ENCODE peak calls at places on chromosome 3, in six cellular contexts. One of them, this sample, is unnamed. For H3K4me1, the result is how much of the 10 kb centered on the place peaks cover.

GRCh38 chr3:194194051-194194756 is 58.3 kb downstream of the HES1 start:
- DNase-seq in neuronal stem cell: no peak
- DNase-seq in neural progenitor cell: no peak
- DNase-seq in HCT116: no peak
- DNase-seq in IMR-90: no peak
- DNase-seq in SK-N-SH: no peak
- DNase-seq in this sample: no peak

GRCh38 chr3:168095611-168096209 is at the start of gene GOLIM4:
- DNase-seq in HCT116: peak
- DNase-seq in neuronal stem cell: peak
- DNase-seq in SK-N-SH: peak
- DNase-seq in IMR-90: peak
- DNase-seq in neural progenitor cell: peak
- DNase-seq in this sample: peak

GRCh38 chr3:115245437-115245836 is 98.3 kb upstream of the ZBTB20 start:
- DNase-seq in IMR-90: peak
- DNase-seq in neuronal stem cell: no peak
- DNase-seq in SK-N-SH: no peak
- DNase-seq in HCT116: peak
- DNase-seq in neural progenitor cell: no peak
- DNase-seq in this sample: peak

GRCh38 chr3:23490459-23490858 is 287.3 kb downstream of the UBE2E2 start:
- DNase-seq in HCT116: no peak
- DNase-seq in neuronal stem cell: no peak
- DNase-seq in SK-N-SH: no peak
- DNase-seq in IMR-90: peak
- DNase-seq in neural progenitor cell: no peak
- DNase-seq in this sample: peak

GRCh38 chr3:44624696-44625528 is at the start of gene ZNF197:
- DNase-seq in neural progenitor cell: peak
- DNase-seq in SK-N-SH: peak
- DNase-seq in neuronal stem cell: peak
- DNase-seq in IMR-90: peak
- DNase-seq in HCT116: peak
- DNase-seq in this sample: peak

GRCh38 chr3:147267431-147267830 is 138.9 kb downstream of the ZIC4 start:
- DNase-seq in IMR-90: peak
- DNase-seq in HCT116: no peak
- DNase-seq in SK-N-SH: no peak
- DNase-seq in neural progenitor cell: no peak
- DNase-seq in neuronal stem cell: no peak
- DNase-seq in this sample: peak

GRCh38 chr3:129985113-129985512 is 10.6 kb downstream of the TRH start:
- DNase-seq in SK-N-SH: peak
- DNase-seq in neuronal stem cell: no peak
- DNase-seq in HCT116: no peak
- DNase-seq in IMR-90: no peak
- DNase-seq in neural progenitor cell: no peak
- DNase-seq in this sample: no peak

GRCh38 chr3:36696799-36697198 is 67.6 kb downstream of the DCLK3 start:
- DNase-seq in neuronal stem cell: no peak
- DNase-seq in SK-N-SH: peak
- DNase-seq in HCT116: no peak
- DNase-seq in IMR-90: no peak
- DNase-seq in neural progenitor cell: no peak
- DNase-seq in this sample: no peak

GRCh38 chr3:119352863-119353527 is 58.8 kb downstream of the ARHGAP31 start:
- DNase-seq in HCT116: peak
- DNase-seq in SK-N-SH: no peak
- DNase-seq in IMR-90: peak
- DNase-seq in neural progenitor cell: no peak
- DNase-seq in neuronal stem cell: no peak
- DNase-seq in this sample: peak

GRCh38 chr3:99714575-99714974 is 76.2 kb downstream of the COL8A1 start:
- DNase-seq in neural progenitor cell: no peak
- DNase-seq in HCT116: no peak
- DNase-seq in neuronal stem cell: no peak
- DNase-seq in SK-N-SH: no peak
- DNase-seq in IMR-90: no peak
- DNase-seq in this sample: no peak

DNA sequence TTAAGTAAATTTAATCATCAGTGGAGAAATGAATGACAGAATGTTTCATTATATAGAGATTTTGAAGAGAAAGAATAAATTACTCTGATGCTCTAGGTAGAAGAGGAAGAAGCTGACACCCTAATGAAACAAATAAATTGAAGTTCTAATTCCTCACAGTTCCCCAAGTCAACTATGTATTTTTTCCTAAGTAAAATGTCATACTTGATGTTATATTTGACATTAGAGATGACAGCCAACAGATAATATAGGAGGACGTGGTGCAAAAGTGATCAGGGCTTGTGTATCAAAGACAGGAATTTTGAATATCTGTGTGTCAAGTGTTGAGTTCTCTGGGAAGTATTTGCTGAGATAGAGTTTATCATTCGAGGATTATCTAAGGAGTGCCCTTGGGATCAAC is 81.2 kb upstream of the CADPS start:
- DNase-seq in IMR-90: no peak
- DNase-seq in neural progenitor cell: no peak
- DNase-seq in SK-N-SH: no peak
- DNase-seq in neuronal stem cell: no peak
- DNase-seq in HCT116: no peak
- DNase-seq in this sample: no peak
- H3K9ac ChIP-seq in IMR-90: no peak
- H3K9ac ChIP-seq in neural progenitor cell: no peak
- H3K9ac ChIP-seq in SK-N-SH: no peak
- H3K9ac ChIP-seq in neuronal stem cell: no peak
- H3K9ac ChIP-seq in HCT116: no peak
- H3K9ac ChIP-seq in this sample: no peak

GRCh38 chr3:158106773-158107461 is 697 bp upstream of the SHOX2 start:
- DNase-seq in IMR-90: no peak
- DNase-seq in HCT116: no peak
- DNase-seq in SK-N-SH: peak
- DNase-seq in neuronal stem cell: no peak
- DNase-seq in neural progenitor cell: peak
- DNase-seq in this sample: peak
- H3K4me1 ChIP-seq in IMR-90: under half
- H3K4me1 ChIP-seq in HCT116: under half
- H3K4me1 ChIP-seq in SK-N-SH: under half
- H3K4me1 ChIP-seq in neuronal stem cell: under half
- H3K4me1 ChIP-seq in neural progenitor cell: under half
- H3K4me1 ChIP-seq in this sample: under half

DNA sequence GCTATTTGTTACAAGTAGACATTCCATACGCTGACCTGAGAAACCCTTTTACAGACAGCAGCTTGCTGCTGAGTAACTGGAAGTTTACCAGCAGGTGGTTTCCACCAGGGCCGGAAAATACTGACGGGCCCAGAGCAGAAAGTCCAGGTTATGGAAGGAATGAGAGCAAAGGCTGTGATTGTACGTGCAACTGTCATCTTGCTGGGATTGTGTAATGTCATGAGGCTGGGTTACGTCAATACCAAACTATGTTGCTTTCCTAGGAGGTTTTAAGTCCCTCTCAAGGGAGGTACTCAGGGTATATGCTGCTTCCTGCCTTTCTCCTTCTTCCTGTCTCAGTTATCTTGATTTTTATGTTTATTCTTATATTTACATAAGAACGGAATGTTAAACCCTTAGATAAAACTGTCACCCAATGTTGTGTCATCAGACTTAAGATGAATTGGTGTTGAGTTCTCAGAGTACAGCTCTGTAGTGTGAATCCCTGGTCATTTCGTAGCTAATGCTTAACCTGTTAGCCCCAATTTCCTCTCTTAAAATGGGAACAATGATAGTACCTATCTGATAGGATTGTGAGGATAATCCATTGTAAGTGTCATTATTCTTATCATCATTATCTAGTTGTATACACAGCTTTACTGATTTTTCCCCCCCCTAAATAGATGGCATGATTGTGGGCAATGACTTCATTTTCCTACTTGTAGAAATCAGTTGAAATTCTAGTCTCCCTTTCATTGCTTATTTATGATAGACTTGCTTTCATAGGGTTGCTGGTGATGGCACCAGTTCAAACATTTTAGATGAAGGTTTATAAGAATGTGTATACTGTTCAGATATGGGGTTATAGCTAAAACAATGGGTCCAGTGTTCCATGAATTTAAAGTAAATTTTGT is 101.4 kb downstream of the FNDC3B start:
- DNase-seq in SK-N-SH: no peak
- DNase-seq in neuronal stem cell: no peak
- DNase-seq in IMR-90: peak
- DNase-seq in HCT116: no peak
- DNase-seq in neural progenitor cell: no peak
- DNase-seq in this sample: peak
- H3K9ac ChIP-seq in SK-N-SH: peak
- H3K9ac ChIP-seq in neuronal stem cell: no peak
- H3K9ac ChIP-seq in IMR-90: no peak
- H3K9ac ChIP-seq in HCT116: no peak
- H3K9ac ChIP-seq in neural progenitor cell: no peak
- H3K9ac ChIP-seq in this sample: peak

GRCh38 chr3:60636846-60637245 is 614.4 kb downstream of the FHIT start:
- DNase-seq in HCT116: no peak
- DNase-seq in SK-N-SH: no peak
- DNase-seq in neuronal stem cell: peak
- DNase-seq in IMR-90: peak
- DNase-seq in neural progenitor cell: peak
- DNase-seq in this sample: no peak
- H3K4me1 ChIP-seq in HCT116: under half
- H3K4me1 ChIP-seq in SK-N-SH: under half
- H3K4me1 ChIP-seq in neuronal stem cell: under half
- H3K4me1 ChIP-seq in IMR-90: under half
- H3K4me1 ChIP-seq in neural progenitor cell: under half
- H3K4me1 ChIP-seq in this sample: under half

DNA sequence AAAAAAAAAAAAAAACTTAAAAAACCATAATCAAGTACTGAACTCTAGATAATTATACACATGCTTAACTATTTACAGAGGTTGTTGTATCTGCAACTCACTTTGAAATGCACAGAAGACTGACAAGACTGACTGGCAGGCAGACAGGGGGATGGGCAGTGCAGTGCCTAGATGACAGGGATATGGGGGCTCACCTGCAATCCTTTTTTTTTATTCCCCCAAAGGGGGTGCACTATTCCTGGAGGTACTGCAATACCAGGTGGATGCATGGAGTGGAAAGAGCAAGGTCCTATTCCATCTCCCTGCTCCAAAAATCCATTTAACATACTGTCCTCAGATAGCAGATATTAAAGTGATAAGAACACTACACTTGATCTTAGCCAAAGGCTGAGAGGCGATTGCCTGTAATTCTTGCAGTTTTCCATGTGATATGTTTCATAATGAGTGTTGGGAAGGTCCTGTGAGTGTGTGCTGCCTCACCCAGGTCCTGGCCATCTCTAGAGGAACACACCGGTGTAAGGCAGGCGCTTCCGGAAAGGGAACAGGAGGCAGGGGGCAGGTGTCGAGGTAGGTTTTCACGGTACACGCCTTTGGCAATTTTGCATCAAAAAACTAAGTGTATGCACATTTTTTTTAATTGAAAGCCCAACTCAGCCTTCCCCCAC is 22.7 kb downstream of the SEC61A1 start:
- DNase-seq in neuronal stem cell: no peak
- DNase-seq in HCT116: no peak
- DNase-seq in IMR-90: no peak
- DNase-seq in neural progenitor cell: no peak
- DNase-seq in SK-N-SH: no peak
- DNase-seq in this sample: no peak
- H3K9ac ChIP-seq in neuronal stem cell: no peak
- H3K9ac ChIP-seq in HCT116: peak
- H3K9ac ChIP-seq in IMR-90: no peak
- H3K9ac ChIP-seq in neural progenitor cell: no peak
- H3K9ac ChIP-seq in SK-N-SH: no peak
- H3K9ac ChIP-seq in this sample: peak

GRCh38 chr3:15291589-15292541 is 40.5 kb downstream of the SH3BP5 start:
- DNase-seq in neuronal stem cell: no peak
- DNase-seq in neural progenitor cell: no peak
- DNase-seq in IMR-90: no peak
- DNase-seq in SK-N-SH: no peak
- DNase-seq in HCT116: no peak
- DNase-seq in this sample: no peak

GRCh38 chr3:15289661-15290060 is 42.7 kb downstream of the SH3BP5 start:
- DNase-seq in IMR-90: no peak
- DNase-seq in neuronal stem cell: no peak
- DNase-seq in neural progenitor cell: no peak
- DNase-seq in SK-N-SH: no peak
- DNase-seq in HCT116: no peak
- DNase-seq in this sample: no peak

GRCh38 chr3:15288331-15288726 is 44.1 kb downstream of the SH3BP5 start:
- DNase-seq in SK-N-SH: no peak
- DNase-seq in neural progenitor cell: no peak
- DNase-seq in HCT116: no peak
- DNase-seq in neuronal stem cell: no peak
- DNase-seq in IMR-90: no peak
- DNase-seq in this sample: no peak

GRCh38 chr3:15292765-15293522 is 39.4 kb downstream of the SH3BP5 start:
- DNase-seq in IMR-90: peak
- DNase-seq in neuronal stem cell: no peak
- DNase-seq in neural progenitor cell: no peak
- DNase-seq in SK-N-SH: no peak
- DNase-seq in HCT116: no peak
- DNase-seq in this sample: no peak

DNA sequence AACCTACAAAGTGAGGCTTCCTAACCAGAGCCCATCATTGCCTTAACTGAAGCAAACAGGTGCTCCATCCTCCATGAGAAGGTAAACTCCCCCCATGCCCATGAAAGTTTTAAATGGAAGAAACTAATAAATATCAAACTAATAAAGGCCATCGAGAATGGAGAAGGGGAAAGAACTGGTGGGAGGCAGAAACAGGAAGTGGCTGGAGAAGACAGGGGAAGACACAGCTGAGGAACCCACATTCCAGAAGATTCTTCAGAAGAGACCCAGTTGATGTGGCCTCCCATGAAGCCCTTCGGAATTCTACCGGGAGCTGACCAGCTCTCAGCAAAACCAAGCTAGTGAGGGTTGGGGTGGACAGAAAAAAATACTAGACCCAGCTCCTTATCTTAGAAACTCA is 41.7 kb downstream of the SH3BP5 start:
- DNase-seq in IMR-90: no peak
- DNase-seq in HCT116: no peak
- DNase-seq in SK-N-SH: no peak
- DNase-seq in neural progenitor cell: no peak
- DNase-seq in neuronal stem cell: no peak
- DNase-seq in this sample: no peak
- H3K4me1 ChIP-seq in IMR-90: under half
- H3K4me1 ChIP-seq in HCT116: under half
- H3K4me1 ChIP-seq in SK-N-SH: under half
- H3K4me1 ChIP-seq in neural progenitor cell: under half
- H3K4me1 ChIP-seq in neuronal stem cell: under half
- H3K4me1 ChIP-seq in this sample: under half

GRCh38 chr3:4583441-4583840 is 90.3 kb downstream of the ITPR1 start:
- DNase-seq in neural progenitor cell: no peak
- DNase-seq in IMR-90: peak
- DNase-seq in neuronal stem cell: no peak
- DNase-seq in SK-N-SH: no peak
- DNase-seq in HCT116: no peak
- DNase-seq in this sample: no peak
- H3K9ac ChIP-seq in neural progenitor cell: no peak
- H3K9ac ChIP-seq in IMR-90: peak
- H3K9ac ChIP-seq in neuronal stem cell: no peak
- H3K9ac ChIP-seq in SK-N-SH: no peak
- H3K9ac ChIP-seq in HCT116: no peak
- H3K9ac ChIP-seq in this sample: peak

This sample was measured in adipocyte.